ENCODE peak calls at places on chromosomes 1 and 21, in ten cellular contexts. H, Y, I, E, T, O, S, G, V and Z are unnamed samples.

GRCh38 chr1:101769520-101769919 is 227.2 kb downstream of the OLFM3 start:
- DNase-seq in H (no peak), Y (no peak), I (peak; percentile 45), E (peak; percentile 3), T (no peak), O (peak; percentile 11), S (no peak), G (no peak), V (no peak), Z (no peak)

GRCh38 chr1:77095231-77095630 is 124.0 kb downstream of the PIGK start:
- DNase-seq in H (no peak), Y (no peak), I (peak; percentile 72), E (no peak), T (no peak), O (no peak), S (no peak), G (no peak), V (no peak), Z (no peak)

GRCh38 chr1:23899070-23899469 is 14.1 kb downstream of the CNR2 start:
- DNase-seq in H (no peak), Y (no peak), I (no peak), E (no peak), T (no peak), O (no peak), S (no peak), G (no peak), V (no peak), Z (no peak)

GRCh38 chr1:204591473-204592090 is 75.4 kb downstream of the MDM4 start:
- DNase-seq in H (no peak), Y (no peak), I (no peak), E (no peak), T (no peak), O (no peak), S (no peak), G (no peak), V (no peak), Z (no peak)

GRCh38 chr1:204348722-204349121 is 11.0 kb downstream of the PLEKHA6 start:
- DNase-seq in H (peak; percentile 27), Y (peak; percentile 42), I (peak; percentile 21), E (no peak), T (no peak), O (no peak), S (peak; percentile 69), G (no peak), V (no peak), Z (peak; percentile 86)

GRCh38 chr1:102687383-102687782 is 420.9 kb downstream of the COL11A1 start:
- DNase-seq in H (no peak), Y (no peak), I (no peak), E (no peak), T (no peak), O (no peak), S (no peak), G (no peak), V (no peak), Z (no peak)

GRCh38 chr1:44405041-44405803 is at the start of gene RNF220:
- DNase-seq in H (peak; percentile 89), Y (peak; percentile 46), I (peak; percentile 86), E (no peak), T (no peak), O (peak; percentile 80), S (peak; percentile 26), G (peak; percentile 61), V (peak; percentile 47), Z (peak; percentile 66)

GRCh38 chr21:40019076-40019475 is 151.8 kb downstream of the PCP4 start:
- DNase-seq in H (no peak), Y (no peak), I (no peak), E (no peak), T (no peak), O (no peak), S (no peak), G (no peak), V (no peak), Z (no peak)

GRCh38 chr1:202957733-202958543 is at the start of gene ADIPOR1:
- DNase-seq in H (peak; percentile 90), Y (peak; percentile 94), I (peak; percentile 97), E (peak; percentile 99), T (peak; percentile 88), O (peak; percentile 83), S (peak; percentile 91), G (peak; percentile 94), V (peak; percentile 93), Z (peak; percentile 95)